ENCODE peak calls at places on chromosome 1, in seven cellular contexts. O is A549; Y is activated gamma-delta T cell treated with Interleukin-2 at 50 U/mL for 16 hours; T is activated naive CD8-positive, alpha-beta T cell treated with anti-CD3 and anti-CD28 coated beads, Interleukin-2, amount 50 U/mL, for 24 hours; B is nucleus accumbens; E is EH; J is AG08396. N is an unnamed sample.

GRCh38 chr1:205545001-205545919 is 40.8 kb downstream of the CDK18 start:
- DNase-seq in J (no peak), Y (no peak), B (no peak), T (no peak), O (no peak), E (no peak), N (no peak)

GRCh38 chr1:24932725-24933294 is 2.7 kb upstream of the RUNX3 start:
- DNase-seq in J (no peak), O (no peak), T (no peak), B (no peak), Y (no peak), E (no peak), N (no peak)

GRCh38 chr1:195934839-195935557 is 673.2 kb downstream of the KCNT2 start:
- DNase-seq in O (no peak), B (no peak), E (peak), J (no peak), Y (no peak), T (no peak), N (no peak)

GRCh38 chr1:7422561-7422960 is 348.5 kb upstream of the VAMP3 start:
- DNase-seq in T (no peak), J (no peak), B (no peak), Y (no peak), O (no peak), E (no peak), N (no peak)

GRCh38 chr1:109881906-109882287 is 28.8 kb upstream of the CSF1 start:
- DNase-seq in E (no peak), B (no peak), J (no peak), O (no peak), T (no peak), Y (no peak), N (no peak)

GRCh38 chr1:170623171-170623570 is 40.8 kb upstream of the PRRX1 start:
- DNase-seq in T (no peak), O (peak), E (peak), Y (no peak), J (peak), B (no peak), N (no peak)

GRCh38 chr1:92446990-92447681 is 39.6 kb downstream of the GFI1 start:
- DNase-seq in O (no peak), J (peak), Y (no peak), B (no peak), T (no peak), E (peak), N (no peak)

GRCh38 chr1:185938396-185938795 is 204.2 kb downstream of the HMCN1 start:
- DNase-seq in E (peak), Y (no peak), T (no peak), J (no peak), O (no peak), B (no peak), N (no peak)

GRCh38 chr1:228867951-228868730 is 132.9 kb downstream of the RHOU start:
- DNase-seq in O (no peak), B (no peak), J (no peak), Y (no peak), T (no peak), E (no peak), N (no peak)

GRCh38 chr1:67573481-67573880 is 111.5 kb upstream of the GADD45A start:
- DNase-seq in J (no peak), B (no peak), T (no peak), O (no peak), E (peak), Y (no peak), N (no peak)

GRCh38 chr1:7103322-7104052 is 318.2 kb downstream of the CAMTA1 start:
- DNase-seq in Y (no peak), B (no peak), E (no peak), T (no peak), O (peak), J (no peak), N (no peak)

GRCh38 chr1:45023663-45024062 is 11.6 kb downstream of the UROD start:
- DNase-seq in E (no peak), J (no peak), O (no peak), B (no peak), T (no peak), Y (no peak), N (no peak)

GRCh38 chr1:19341201-19342076 is 29.3 kb downstream of the SLC66A1 start:
- DNase-seq in O (peak), T (peak), E (peak), Y (peak), J (peak), B (no peak), N (peak)

N was measured in iPS DF 19.7.